ENCODE peak calls at places on chromosomes 12 and 14, in nine cellular contexts. One of them, this sample, is unnamed.

GRCh38 chr14:32576088-32576795 is 247.1 kb downstream of the AKAP6 start:
- DNase-seq in stomach: peak
- DNase-seq in HepG2: peak
- DNase-seq in SK-N-SH: peak
- DNase-seq in sigmoid colon: peak
- DNase-seq in GM23338: peak
- DNase-seq in spleen: no peak
- DNase-seq in HCT116: peak
- DNase-seq in GM12892: no peak
- DNase-seq in this sample: no peak

GRCh38 chr12:98653866-98654493 is 8.9 kb downstream of the APAF1 start:
- DNase-seq in stomach: no peak
- DNase-seq in GM12892: no peak
- DNase-seq in GM23338: peak
- DNase-seq in SK-N-SH: peak
- DNase-seq in sigmoid colon: no peak
- DNase-seq in HCT116: peak
- DNase-seq in HepG2: peak
- DNase-seq in spleen: no peak
- DNase-seq in this sample: no peak

GRCh38 chr14:68011629-68012028 is 192.1 kb downstream of the RAD51B start:
- DNase-seq in HepG2: no peak
- DNase-seq in spleen: no peak
- DNase-seq in GM23338: no peak
- DNase-seq in HCT116: no peak
- DNase-seq in SK-N-SH: no peak
- DNase-seq in stomach: no peak
- DNase-seq in sigmoid colon: no peak
- DNase-seq in GM12892: no peak
- DNase-seq in this sample: no peak

GRCh38 chr14:80958258-80958657 is 2.8 kb downstream of the TSHR start:
- DNase-seq in HCT116: no peak
- DNase-seq in sigmoid colon: no peak
- DNase-seq in stomach: no peak
- DNase-seq in spleen: no peak
- DNase-seq in SK-N-SH: no peak
- DNase-seq in HepG2: no peak
- DNase-seq in GM12892: no peak
- DNase-seq in GM23338: no peak
- DNase-seq in this sample: no peak

GRCh38 chr14:45135181-45135580 is 549 bp upstream of the FANCM start:
- DNase-seq in spleen: no peak
- DNase-seq in stomach: no peak
- DNase-seq in GM12892: no peak
- DNase-seq in sigmoid colon: no peak
- DNase-seq in GM23338: no peak
- DNase-seq in HepG2: no peak
- DNase-seq in SK-N-SH: no peak
- DNase-seq in HCT116: no peak
- DNase-seq in this sample: no peak

GRCh38 chr14:23119362-23120327 is 590 bp upstream of the CEBPE start:
- DNase-seq in GM12892: peak
- DNase-seq in GM23338: no peak
- DNase-seq in SK-N-SH: no peak
- DNase-seq in stomach: no peak
- DNase-seq in sigmoid colon: peak
- DNase-seq in spleen: peak
- DNase-seq in HepG2: no peak
- DNase-seq in HCT116: no peak
- DNase-seq in this sample: no peak

GRCh38 chr12:50073712-50074111 is 11.4 kb upstream of the SMARCD1 start:
- DNase-seq in GM12892: no peak
- DNase-seq in stomach: no peak
- DNase-seq in GM23338: no peak
- DNase-seq in HepG2: no peak
- DNase-seq in sigmoid colon: no peak
- DNase-seq in spleen: peak
- DNase-seq in HCT116: no peak
- DNase-seq in SK-N-SH: no peak
- DNase-seq in this sample: no peak

GRCh38 chr14:69287096-69287991 is 27.4 kb downstream of the GALNT16 start:
- DNase-seq in SK-N-SH: peak
- DNase-seq in stomach: no peak
- DNase-seq in GM23338: peak
- DNase-seq in sigmoid colon: no peak
- DNase-seq in spleen: no peak
- DNase-seq in HepG2: peak
- DNase-seq in HCT116: no peak
- DNase-seq in GM12892: no peak
- DNase-seq in this sample: no peak

GRCh38 chr14:105702275-105702817 is 176.0 kb downstream of the TMEM121 start:
- DNase-seq in HCT116: no peak
- DNase-seq in GM23338: no peak
- DNase-seq in spleen: no peak
- DNase-seq in GM12892: no peak
- DNase-seq in sigmoid colon: peak
- DNase-seq in HepG2: no peak
- DNase-seq in SK-N-SH: no peak
- DNase-seq in stomach: no peak
- DNase-seq in this sample: no peak

GRCh38 chr14:69316449-69317391 is 56.8 kb downstream of the GALNT16 start:
- DNase-seq in SK-N-SH: no peak
- DNase-seq in sigmoid colon: peak
- DNase-seq in HepG2: no peak
- DNase-seq in spleen: peak
- DNase-seq in GM23338: no peak
- DNase-seq in stomach: no peak
- DNase-seq in GM12892: no peak
- DNase-seq in HCT116: no peak
- DNase-seq in this sample: peak

GRCh38 chr14:89227490-89227834 is 189.6 kb downstream of the FOXN3 start:
- DNase-seq in spleen: no peak
- DNase-seq in GM12892: no peak
- DNase-seq in GM23338: no peak
- DNase-seq in HepG2: no peak
- DNase-seq in SK-N-SH: no peak
- DNase-seq in stomach: no peak
- DNase-seq in sigmoid colon: no peak
- DNase-seq in HCT116: no peak
- DNase-seq in this sample: no peak

GRCh38 chr14:61337893-61338292 is 16.5 kb downstream of the PRKCH start:
- DNase-seq in HCT116: no peak
- DNase-seq in sigmoid colon: no peak
- DNase-seq in GM23338: no peak
- DNase-seq in GM12892: no peak
- DNase-seq in SK-N-SH: no peak
- DNase-seq in HepG2: no peak
- DNase-seq in spleen: no peak
- DNase-seq in stomach: peak
- DNase-seq in this sample: no peak

GRCh38 chr12:107622005-107622404 is 63.6 kb upstream of the PWP1 start:
- DNase-seq in HepG2: peak
- DNase-seq in SK-N-SH: peak
- DNase-seq in GM23338: peak
- DNase-seq in HCT116: peak
- DNase-seq in stomach: no peak
- DNase-seq in sigmoid colon: no peak
- DNase-seq in spleen: no peak
- DNase-seq in GM12892: no peak
- DNase-seq in this sample: no peak

GRCh38 chr14:23164250-23164649 is 19.2 kb downstream of the SLC7A8 start:
- DNase-seq in SK-N-SH: no peak
- DNase-seq in sigmoid colon: no peak
- DNase-seq in GM12892: no peak
- DNase-seq in spleen: no peak
- DNase-seq in HCT116: no peak
- DNase-seq in GM23338: no peak
- DNase-seq in HepG2: no peak
- DNase-seq in stomach: peak
- DNase-seq in this sample: no peak

GRCh38 chr12:42213023-42213422 is 25.0 kb downstream of the YAF2 start:
- DNase-seq in sigmoid colon: no peak
- DNase-seq in SK-N-SH: peak
- DNase-seq in HCT116: no peak
- DNase-seq in HepG2: no peak
- DNase-seq in GM12892: no peak
- DNase-seq in GM23338: no peak
- DNase-seq in stomach: no peak
- DNase-seq in spleen: no peak
- DNase-seq in this sample: no peak

GRCh38 chr14:88695873-88696272 is 96.9 kb downstream of the EML5 start:
- DNase-seq in HCT116: no peak
- DNase-seq in stomach: no peak
- DNase-seq in HepG2: no peak
- DNase-seq in sigmoid colon: no peak
- DNase-seq in GM23338: no peak
- DNase-seq in SK-N-SH: no peak
- DNase-seq in spleen: no peak
- DNase-seq in GM12892: no peak
- DNase-seq in this sample: no peak

GRCh38 chr12:52837341-52837741 is 3.2 kb upstream of the KRT79 start:
- DNase-seq in spleen: peak
- DNase-seq in GM23338: no peak
- DNase-seq in HCT116: no peak
- DNase-seq in GM12892: no peak
- DNase-seq in sigmoid colon: no peak
- DNase-seq in SK-N-SH: no peak
- DNase-seq in HepG2: no peak
- DNase-seq in stomach: no peak
- DNase-seq in this sample: no peak

GRCh38 chr14:86055512-86055911 is 525.6 kb downstream of the FLRT2 start:
- DNase-seq in stomach: no peak
- DNase-seq in sigmoid colon: no peak
- DNase-seq in HepG2: no peak
- DNase-seq in HCT116: no peak
- DNase-seq in GM23338: peak
- DNase-seq in SK-N-SH: no peak
- DNase-seq in spleen: no peak
- DNase-seq in GM12892: no peak
- DNase-seq in this sample: no peak

GRCh38 chr12:1630081-1630826 is 1.2 kb downstream of the WNT5B start:
- DNase-seq in SK-N-SH: peak
- DNase-seq in HepG2: no peak
- DNase-seq in GM12892: peak
- DNase-seq in HCT116: no peak
- DNase-seq in stomach: peak
- DNase-seq in GM23338: peak
- DNase-seq in sigmoid colon: peak
- DNase-seq in spleen: peak
- DNase-seq in this sample: no peak
- TF ChIP-seq POLR2AphosphoS5 in SK-N-SH: no peak
- TF ChIP-seq POLR2AphosphoS5 in HepG2: no peak
- TF ChIP-seq POLR2AphosphoS5 in GM12892: no peak
- TF ChIP-seq POLR2AphosphoS5 in HCT116: no peak
- TF ChIP-seq POLR2AphosphoS5 in stomach: no peak
- TF ChIP-seq POLR2AphosphoS5 in GM23338: no peak
- TF ChIP-seq POLR2AphosphoS5 in sigmoid colon: no peak
- TF ChIP-seq POLR2AphosphoS5 in spleen: peak
- TF ChIP-seq POLR2AphosphoS5 in this sample: no peak

DNA sequence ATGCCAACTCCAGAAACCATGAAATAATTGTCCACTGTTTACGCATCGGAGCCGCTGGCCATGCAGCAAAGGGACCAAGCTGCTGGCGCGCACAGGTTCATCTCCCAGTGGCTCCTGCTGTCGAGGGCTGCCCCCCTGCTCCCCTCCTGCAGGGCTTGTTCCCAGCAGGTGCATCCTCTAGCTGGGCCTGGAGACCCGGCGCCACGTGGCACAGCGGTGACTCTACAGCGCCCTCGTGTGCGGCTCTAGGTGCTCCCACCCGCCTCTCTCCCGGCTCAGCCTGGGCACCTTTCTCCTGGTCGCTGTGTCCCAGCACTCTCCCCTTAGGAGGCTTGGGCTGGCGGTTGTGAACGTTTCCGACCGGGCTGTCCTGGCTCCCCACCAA is 37.5 kb upstream of the INF2 start:
- DNase-seq in sigmoid colon: no peak
- DNase-seq in GM12892: no peak
- DNase-seq in GM23338: peak
- DNase-seq in spleen: no peak
- DNase-seq in HepG2: no peak
- DNase-seq in HCT116: no peak
- DNase-seq in SK-N-SH: no peak
- DNase-seq in stomach: no peak
- DNase-seq in this sample: no peak
- TF ChIP-seq POLR2AphosphoS5 in sigmoid colon: no peak
- TF ChIP-seq POLR2AphosphoS5 in GM12892: no peak
- TF ChIP-seq POLR2AphosphoS5 in GM23338: no peak
- TF ChIP-seq POLR2AphosphoS5 in spleen: no peak
- TF ChIP-seq POLR2AphosphoS5 in HepG2: no peak
- TF ChIP-seq POLR2AphosphoS5 in HCT116: no peak
- TF ChIP-seq POLR2AphosphoS5 in SK-N-SH: no peak
- TF ChIP-seq POLR2AphosphoS5 in stomach: no peak
- TF ChIP-seq POLR2AphosphoS5 in this sample: no peak

GRCh38 chr14:35632276-35633071 is 98.5 kb downstream of the INSM2 start:
- DNase-seq in GM23338: no peak
- DNase-seq in stomach: no peak
- DNase-seq in GM12892: no peak
- DNase-seq in HCT116: no peak
- DNase-seq in SK-N-SH: no peak
- DNase-seq in sigmoid colon: no peak
- DNase-seq in HepG2: no peak
- DNase-seq in spleen: no peak
- DNase-seq in this sample: no peak
- TF ChIP-seq POLR2AphosphoS5 in GM23338: no peak
- TF ChIP-seq POLR2AphosphoS5 in stomach: no peak
- TF ChIP-seq POLR2AphosphoS5 in GM12892: no peak
- TF ChIP-seq POLR2AphosphoS5 in HCT116: no peak
- TF ChIP-seq POLR2AphosphoS5 in SK-N-SH: no peak
- TF ChIP-seq POLR2AphosphoS5 in sigmoid colon: no peak
- TF ChIP-seq POLR2AphosphoS5 in HepG2: no peak
- TF ChIP-seq POLR2AphosphoS5 in spleen: no peak
- TF ChIP-seq POLR2AphosphoS5 in this sample: no peak

GRCh38 chr12:92951006-92951405 is 21.9 kb upstream of the EEA1 start:
- DNase-seq in HCT116: no peak
- DNase-seq in HepG2: no peak
- DNase-seq in sigmoid colon: no peak
- DNase-seq in stomach: no peak
- DNase-seq in GM12892: no peak
- DNase-seq in spleen: no peak
- DNase-seq in SK-N-SH: no peak
- DNase-seq in GM23338: no peak
- DNase-seq in this sample: no peak
- TF ChIP-seq POLR2AphosphoS5 in HCT116: no peak
- TF ChIP-seq POLR2AphosphoS5 in HepG2: no peak
- TF ChIP-seq POLR2AphosphoS5 in sigmoid colon: no peak
- TF ChIP-seq POLR2AphosphoS5 in stomach: no peak
- TF ChIP-seq POLR2AphosphoS5 in GM12892: no peak
- TF ChIP-seq POLR2AphosphoS5 in spleen: no peak
- TF ChIP-seq POLR2AphosphoS5 in SK-N-SH: no peak
- TF ChIP-seq POLR2AphosphoS5 in GM23338: no peak
- TF ChIP-seq POLR2AphosphoS5 in this sample: no peak

This sample was measured in vagina.